ENCODE peak calls at places on chromosomes 3 and 15, in six cellular contexts. B is HAP-1, O is Calu3, D is left colon, S is activated T-cell treated with anti-CD3 and anti-CD28 coated beads for 24 hours, I is ELR. H is an unnamed sample.

GRCh38 chr3:142613491-142613890 is 17.3 kb downstream of the PLS1 start:
- DNase-seq in B (no peak), O (no peak), D (peak; percentile 54), S (no peak), I (no peak), H (peak; percentile 73)

GRCh38 chr3:25527796-25528195 is 99.7 kb downstream of the RARB start:
- DNase-seq in B (no peak), O (no peak), D (no peak), S (no peak), I (no peak), H (no peak)

GRCh38 chr3:60086811-60087210 is 1037.0 kb upstream of the CFAP20DC start:
- DNase-seq in B (no peak), O (no peak), D (no peak), S (peak; percentile 32), I (peak; percentile 4), H (no peak)

GRCh38 chr15:31255732-31256384 is 70.8 kb upstream of the KLF13 start:
- DNase-seq in B (no peak), O (no peak), D (peak; percentile 53), S (no peak), I (no peak), H (peak; percentile 61)

GRCh38 chr15:81466741-81467140 is 92.7 kb upstream of the TMC3 start:
- DNase-seq in B (no peak), O (no peak), D (no peak), S (no peak), I (no peak), H (no peak)

GRCh38 chr3:33313331-33313730 is 36.1 kb downstream of the FBXL2 start:
- DNase-seq in B (no peak), O (no peak), D (no peak), S (no peak), I (peak; percentile 63), H (no peak)

GRCh38 chr3:33067484-33067883 is 29.5 kb downstream of the GLB1 start:
- DNase-seq in B (no peak), O (peak; percentile 10), D (no peak), S (no peak), I (peak; percentile 50), H (no peak)

GRCh38 chr15:100831466-100831865 is 48.2 kb upstream of the ALDH1A3 start:
- DNase-seq in B (no peak), O (no peak), D (no peak), S (no peak), I (no peak), H (no peak)

GRCh38 chr15:88894819-88895767 is at the start of gene HAPLN3:
- DNase-seq in B (peak; percentile 81), O (peak; percentile 59), D (peak; percentile 37), S (peak; percentile 59), I (peak; percentile 53), H (peak; percentile 35)

GRCh38 chr15:80157215-80157614 is 4.4 kb downstream of the FAH start:
- DNase-seq in B (no peak), O (no peak), D (no peak), S (no peak), I (no peak), H (no peak)

GRCh38 chr3:159775372-159775961 is 213.2 kb upstream of the IL12A start:
- DNase-seq in B (peak; percentile 24), O (peak; percentile 70), D (peak; percentile 32), S (no peak), I (no peak), H (no peak)

GRCh38 chr3:38154625-38155255 is 10.6 kb upstream of the OXSR1 start:
- DNase-seq in B (no peak), O (peak; percentile 57), D (no peak), S (no peak), I (no peak), H (peak; percentile 63)

GRCh38 chr15:90154861-90155626 is 46.1 kb upstream of the SEMA4B start:
- DNase-seq in B (no peak), O (peak; percentile 24), D (no peak), S (no peak), I (peak; percentile 67), H (peak; percentile 64)

GRCh38 chr15:101491739-101492640 is 2.5 kb upstream of the PCSK6 start:
- DNase-seq in B (no peak), O (no peak), D (no peak), S (no peak), I (no peak), H (no peak)

GRCh38 chr3:88150371-88150770 is 612 bp downstream of the C3orf38 start:
- DNase-seq in B (no peak), O (no peak), D (no peak), S (peak; percentile 10), I (no peak), H (no peak)

GRCh38 chr3:15815696-15816095 is 17.9 kb upstream of the ANKRD28 start:
- DNase-seq in B (no peak), O (no peak), D (no peak), S (no peak), I (peak; percentile 81), H (no peak)

GRCh38 chr3:61774279-61774890 is 213.0 kb downstream of the PTPRG start:
- DNase-seq in B (no peak), O (no peak), D (no peak), S (no peak), I (no peak), H (no peak)

GRCh38 chr3:183809209-183809608 is 16.2 kb downstream of the MAP6D1 start:
- DNase-seq in B (no peak), O (no peak), D (no peak), S (no peak), I (no peak), H (no peak)

GRCh38 chr3:28050895-28051294 is 190.5 kb upstream of the CMC1 start:
- DNase-seq in B (no peak), O (peak; percentile 20), D (peak; percentile 13), S (peak; percentile 47), I (peak; percentile 47), H (peak; percentile 56)

GRCh38 chr3:9216736-9217135 is 32.7 kb downstream of the SRGAP3 start:
- DNase-seq in B (no peak), O (no peak), D (no peak), S (no peak), I (no peak), H (no peak)

GRCh38 chr15:28191832-28192231 is 92.7 kb upstream of the OCA2 start:
- DNase-seq in B (no peak), O (no peak), D (peak; percentile 25), S (no peak), I (no peak), H (no peak)

GRCh38 chr3:71989165-71989564 is 204.2 kb upstream of the PROK2 start:
- DNase-seq in B (no peak), O (no peak), D (no peak), S (no peak), I (peak; percentile 72), H (no peak)

GRCh38 chr3:37183976-37184375 is 9.6 kb upstream of the LRRFIP2 start:
- DNase-seq in B (no peak), O (no peak), D (no peak), S (no peak), I (no peak), H (no peak)

GRCh38 chr15:92074161-92074560 is 220.7 kb downstream of the SLCO3A1 start:
- DNase-seq in B (no peak), O (no peak), D (no peak), S (no peak), I (no peak), H (no peak)

GRCh38 chr15:99212401-99212800 is 37.0 kb downstream of the TTC23 start:
- DNase-seq in B (no peak), O (no peak), D (no peak), S (no peak), I (peak; percentile 69), H (no peak)

GRCh38 chr3:38730281-38730680 is 80.8 kb upstream of the SCN5A start:
- DNase-seq in B (no peak), O (no peak), D (no peak), S (no peak), I (peak; percentile 65), H (no peak)

GRCh38 chr3:167872941-167873340 is 137.4 kb downstream of the SERPINI1 start:
- DNase-seq in B (no peak), O (no peak), D (no peak), S (no peak), I (peak; percentile 21), H (no peak)

H was measured in colonic mucosa.